ENCODE peak calls at places on chromosomes 3 and 15, in seven cellular contexts. T is BJ; X is CD8-positive, alpha-beta T cell; D is lung; F is GM23338; Y is IMR-90; Q is HepG2. W is an unnamed sample. For H3K36me3, the result is how much of the 10 kb centered on the place peaks cover.

GRCh38 chr3:126957776-126958637 is 24.9 kb upstream of the PLXNA1 start:
- DNase-seq in Y (no peak), T (no peak), Q (no peak), F (no peak), X (no peak), D (no peak), W (no peak)

GRCh38 chr3:151871639-151872468 is 1.6 kb upstream of the SUCNR1 start:
- DNase-seq in T (no peak), F (no peak), D (no peak), X (no peak), Y (no peak), Q (no peak), W (no peak)

GRCh38 chr3:64327039-64327804 is 102.0 kb upstream of the PRICKLE2 start:
- DNase-seq in Q (no peak), X (no peak), Y (no peak), D (peak), F (no peak), T (no peak), W (no peak)

GRCh38 chr3:50626406-50626805 is 9.5 kb downstream of the MAPKAPK3 start:
- DNase-seq in Q (no peak), F (no peak), T (no peak), Y (no peak), X (no peak), D (no peak), W (no peak)

GRCh38 chr3:41247590-41247989 is 48.3 kb downstream of the CTNNB1 start:
- DNase-seq in D (no peak), X (no peak), Y (no peak), T (no peak), Q (peak), F (no peak), W (no peak)

GRCh38 chr3:14194865-14195264 is 16.2 kb downstream of the LSM3 start:
- DNase-seq in D (no peak), T (no peak), Q (no peak), F (no peak), X (no peak), Y (no peak), W (no peak)

GRCh38 chr3:184241447-184242296 is 7.1 kb downstream of the ALG3 start:
- DNase-seq in Y (peak), X (no peak), F (peak), T (no peak), D (peak), Q (peak), W (peak)

GRCh38 chr15:47339800-47340575 is 377.3 kb upstream of the SEMA6D start:
- DNase-seq in F (no peak), D (no peak), Q (no peak), T (no peak), X (no peak), Y (peak), W (no peak)

GRCh38 chr3:127742580-127742979 is 69.8 kb downstream of the ABTB1 start:
- DNase-seq in T (no peak), Y (no peak), F (no peak), D (no peak), X (no peak), Q (no peak), W (no peak)

DNA sequence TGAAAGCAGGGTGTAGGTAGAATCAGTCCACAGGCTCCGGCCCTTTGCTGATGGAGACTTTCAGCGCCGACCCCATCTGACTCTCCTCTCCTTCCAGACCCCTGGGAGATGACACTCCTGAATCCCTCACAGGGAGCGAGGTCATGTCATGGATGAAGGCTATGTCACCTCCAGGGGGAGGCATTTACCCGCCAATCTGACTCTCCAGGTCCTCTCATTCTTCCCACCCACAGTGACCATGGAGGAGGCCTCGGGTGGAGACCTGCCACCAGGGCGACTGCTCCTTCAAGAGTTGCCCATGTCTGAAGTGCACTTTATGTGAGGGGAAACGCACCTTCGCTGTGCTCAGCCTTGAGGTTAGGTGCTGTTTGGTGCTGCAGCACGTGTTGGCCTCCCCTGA is 112.7 kb downstream of the KLF13 start:
- DNase-seq in X (no peak), F (peak), T (no peak), Y (no peak), Q (peak), D (no peak), W (no peak)
- TF ChIP-seq CTCF in X (no peak), F (peak), T (no peak), Y (no peak), Q (peak), D (peak), W (peak)

GRCh38 chr3:2927252-2927651 is 182.9 kb downstream of the IL5RA start:
- DNase-seq in F (no peak), Y (no peak), T (no peak), X (no peak), D (no peak), Q (no peak), W (no peak)
- H3K4me3 ChIP-seq in F (no peak), Y (no peak), T (no peak), X (no peak), D (no peak), Q (no peak), W (no peak)

DNA sequence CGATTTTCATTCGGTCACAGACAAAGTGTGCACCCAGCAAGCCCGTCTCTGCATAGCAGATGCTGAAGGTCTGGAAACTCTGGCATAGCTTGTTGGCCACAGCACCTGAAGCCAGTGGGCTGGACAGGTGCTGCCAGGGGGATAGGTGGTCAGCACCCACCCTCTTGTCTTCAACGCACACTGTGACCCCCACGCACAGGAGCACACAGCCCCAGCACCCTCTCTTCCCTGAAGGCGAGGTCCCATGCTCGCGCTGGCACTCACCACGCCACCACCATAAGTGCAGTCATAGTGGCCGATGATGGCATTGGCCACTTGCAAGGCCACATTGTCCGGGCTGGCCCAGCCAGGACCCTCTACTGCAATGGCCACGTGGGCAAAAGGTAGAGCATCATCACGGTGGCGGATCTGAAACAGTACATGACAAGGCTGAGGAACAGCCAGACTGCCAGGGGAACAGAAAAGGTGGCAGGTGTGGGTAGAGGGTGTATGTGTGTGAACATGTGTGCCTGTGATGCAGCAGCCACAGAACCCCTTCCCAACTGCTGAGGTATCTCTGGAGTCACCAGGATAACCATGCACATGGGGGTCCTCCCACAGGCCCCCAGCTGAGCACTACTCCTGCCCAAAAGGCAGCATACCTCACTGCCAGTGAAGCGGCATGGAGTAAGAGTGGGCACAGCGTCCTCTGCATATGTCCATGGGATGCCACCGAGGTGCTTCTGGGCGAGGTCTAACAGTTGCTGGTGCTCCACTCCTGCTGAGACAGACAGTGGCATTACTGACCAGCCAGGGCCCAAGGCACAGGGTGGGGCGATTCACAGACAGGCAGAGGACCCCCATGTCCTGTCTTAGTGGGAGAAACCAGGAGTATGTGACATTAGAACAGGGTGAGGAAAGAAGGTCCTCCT is 5.8 kb upstream of the COL7A1 start:
- DNase-seq in Y (no peak), D (no peak), F (no peak), Q (no peak), T (no peak), X (peak), W (no peak)
- H3K36me3 ChIP-seq in Y (half or more), D (under half), F (under half), Q (half or more), T (half or more), X (half or more), W (half or more)

DNA sequence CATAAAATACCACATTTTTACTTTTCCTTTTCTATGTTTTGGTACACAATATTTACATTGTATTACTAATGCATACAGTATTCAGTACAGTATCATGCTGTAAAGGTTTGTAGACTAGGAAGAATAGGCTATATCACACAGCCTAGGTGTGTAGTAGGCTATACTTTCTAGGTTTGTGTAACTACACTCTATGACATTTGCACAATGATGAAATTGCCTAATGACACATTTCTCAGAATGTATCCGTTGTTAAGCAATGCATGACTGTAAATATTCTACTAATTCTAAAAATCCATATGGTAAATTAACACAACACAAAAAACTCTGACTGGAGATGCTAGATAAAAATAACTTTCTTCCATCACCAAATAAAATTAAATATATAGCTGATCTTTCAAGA is 16.2 kb downstream of the NEDD4 start:
- DNase-seq in Y (no peak), Q (no peak), F (no peak), T (no peak), X (no peak), D (no peak), W (peak)
- TF ChIP-seq CTCF in Y (no peak), Q (no peak), F (no peak), T (no peak), X (no peak), D (no peak), W (no peak)

GRCh38 chr3:40166997-40167396 is 142.5 kb upstream of the EIF1B start:
- DNase-seq in F (peak), X (no peak), Y (no peak), T (no peak), D (no peak), Q (no peak), W (no peak)

GRCh38 chr3:40170395-40170794 is 139.1 kb upstream of the EIF1B start:
- DNase-seq in Y (no peak), T (no peak), D (no peak), Q (no peak), X (no peak), F (no peak), W (no peak)

GRCh38 chr3:40172560-40172959 is 136.9 kb upstream of the EIF1B start:
- DNase-seq in X (no peak), D (peak), T (no peak), Y (no peak), Q (no peak), F (no peak), W (no peak)

GRCh38 chr3:40167958-40168357 is 141.5 kb upstream of the EIF1B start:
- DNase-seq in Q (peak), Y (no peak), D (no peak), T (no peak), X (no peak), F (no peak), W (no peak)

DNA sequence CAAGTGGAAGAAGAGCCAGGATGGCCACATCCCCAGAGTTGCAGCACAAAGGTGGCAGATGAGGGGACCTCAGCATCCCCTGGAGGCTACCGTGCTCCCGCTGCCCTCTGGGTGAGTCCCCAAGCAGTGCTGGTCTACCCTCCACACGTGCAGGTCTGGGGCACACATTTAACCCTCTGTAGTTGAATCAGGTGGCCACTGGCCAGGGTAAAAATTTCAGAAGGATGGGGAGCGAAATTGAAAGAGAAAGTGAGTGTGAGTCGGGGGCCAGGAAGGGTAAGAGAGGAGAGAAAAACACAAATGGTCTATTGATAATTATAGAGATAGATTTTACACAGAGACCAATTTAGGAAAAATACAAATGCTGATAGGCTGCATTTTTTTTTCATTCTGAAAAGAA is 139.5 kb upstream of the EIF1B start:
- DNase-seq in Q (no peak), D (peak), T (no peak), X (no peak), Y (no peak), F (no peak), W (no peak)
- H3K4me3 ChIP-seq in Q (no peak), D (no peak), T (no peak), X (no peak), Y (no peak), F (no peak), W (no peak)

GRCh38 chr3:160409812-160410610 is 10.6 kb downstream of the SMC4 start:
- DNase-seq in F (no peak), T (no peak), X (no peak), D (no peak), Q (no peak), Y (peak), W (no peak)
- H3K36me3 ChIP-seq in F (under half), T (under half), X (under half), D (under half), Q (under half), Y (under half), W (under half)

GRCh38 chr3:5138214-5138981 is 16.3 kb downstream of the ARL8B start:
- DNase-seq in X (no peak), Y (peak), T (no peak), D (no peak), F (no peak), Q (peak), W (no peak)

GRCh38 chr3:5133239-5133638 is 11.1 kb downstream of the ARL8B start:
- DNase-seq in Y (no peak), T (no peak), X (no peak), D (no peak), F (no peak), Q (no peak), W (no peak)

GRCh38 chr3:5136619-5137429 is 14.7 kb downstream of the ARL8B start:
- DNase-seq in X (peak), T (no peak), Q (peak), Y (peak), D (no peak), F (peak), W (peak)

GRCh38 chr3:5136211-5136610 is 14.1 kb downstream of the ARL8B start:
- DNase-seq in T (no peak), D (no peak), Q (no peak), X (no peak), Y (no peak), F (no peak), W (no peak)

DNA sequence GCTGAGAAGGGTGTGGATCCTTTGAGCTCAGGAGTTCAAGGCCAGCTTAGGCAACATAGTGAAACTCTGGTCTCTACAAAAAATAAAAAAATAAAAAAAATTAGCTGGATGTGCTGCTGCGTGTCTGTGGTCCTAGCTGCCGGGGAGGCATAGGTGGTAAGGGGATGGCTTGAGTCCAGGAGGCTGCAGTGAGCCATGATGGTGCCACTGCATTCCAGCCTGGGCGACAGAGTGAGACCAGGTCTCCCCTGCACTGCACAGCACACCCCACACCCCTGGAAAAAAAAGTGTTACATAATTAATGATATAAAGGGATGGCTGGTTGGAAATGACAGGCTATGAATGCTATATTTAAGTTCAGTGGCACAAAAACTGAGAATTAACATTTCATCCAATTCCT is 11.6 kb downstream of the ARL8B start:
- DNase-seq in D (no peak), Q (no peak), Y (no peak), T (no peak), F (no peak), X (no peak), W (no peak)
- TF ChIP-seq CTCF in D (no peak), Q (no peak), Y (no peak), T (no peak), F (no peak), X (no peak), W (no peak)

DNA sequence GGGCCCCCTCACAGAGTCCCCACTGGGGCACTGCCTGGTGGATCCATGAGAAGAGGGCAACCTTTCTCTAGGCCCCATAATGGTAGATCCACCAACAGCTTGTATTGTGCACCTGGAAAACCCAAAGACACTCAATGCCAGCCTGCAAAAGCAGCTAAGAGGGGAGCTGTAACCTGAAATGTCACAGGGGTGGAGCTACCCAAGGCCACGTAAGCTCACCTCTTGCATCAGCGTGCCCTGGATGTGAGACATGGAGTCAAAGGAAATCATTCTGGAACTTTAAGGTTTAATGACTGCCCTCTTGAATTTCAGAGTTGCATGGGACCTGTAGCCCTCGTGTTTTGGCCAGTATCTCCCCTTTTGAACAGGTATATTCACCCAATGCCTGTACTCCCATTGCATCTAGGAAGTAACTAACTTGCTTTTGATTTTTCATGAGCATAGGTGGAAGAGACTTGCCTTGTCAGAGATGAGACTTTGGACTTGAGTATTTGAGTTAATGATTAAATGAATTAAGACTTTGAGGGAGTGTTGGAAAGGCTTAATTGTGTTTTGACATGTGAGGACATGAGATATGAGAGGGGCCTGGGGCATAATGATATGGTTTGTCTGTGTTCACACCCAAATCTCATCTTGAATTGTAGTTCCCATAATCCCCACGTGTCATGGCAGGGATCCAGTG is 900.9 kb upstream of the ROBO1 start:
- DNase-seq in Q (peak), T (no peak), F (no peak), D (no peak), Y (no peak), X (no peak), W (no peak)
- H3K4me3 ChIP-seq in Q (no peak), T (no peak), F (no peak), D (no peak), Y (no peak), X (no peak), W (no peak)

W was measured in bronchial epithelial cell.